ENCODE peak calls at places on chromosomes 3 and 15, in five cellular contexts. G is IMR-90, F is neuronal stem cell, I is mesendoderm, W is H9. S is an unnamed sample.
A peak's percentile ranks its signal among the peaks of the same experiment; 100 is the strongest.

GRCh38 chr15:62950455-62950854 is 92.1 kb upstream of the TPM1 start:
- DNase-seq in W (no peak), I (no peak), F (no peak), G (no peak), S (no peak)

GRCh38 chr3:129626744-129627349 is 20.4 kb upstream of the PLXND1 start:
- DNase-seq in G (peak; percentile 54), F (peak; percentile 76), I (peak; percentile 94), W (peak; percentile 96), S (peak; percentile 80)

GRCh38 chr15:90481023-90481422 is 48.7 kb upstream of the CRTC3 start:
- DNase-seq in F (no peak), G (no peak), W (no peak), I (no peak), S (peak; percentile 28)

GRCh38 chr3:51681453-51681852 is 10.4 kb downstream of the TEX264 start:
- DNase-seq in I (no peak), G (peak; percentile 8), F (no peak), W (no peak), S (no peak)

GRCh38 chr3:154280161-154280560 is 44.1 kb downstream of the DHX36 start:
- DNase-seq in W (no peak), I (no peak), F (no peak), G (no peak), S (no peak)

GRCh38 chr3:38165722-38166387 is 518 bp downstream of the OXSR1 start:
- DNase-seq in F (no peak), G (peak; percentile 46), W (no peak), I (peak; percentile 61), S (peak; percentile 73)

GRCh38 chr3:42101048-42101447 is 9.9 kb downstream of the TRAK1 start:
- DNase-seq in I (no peak), F (no peak), G (peak; percentile 79), W (no peak), S (peak; percentile 84)

GRCh38 chr3:67655364-67656121 is 1.1 kb upstream of the SUCLG2 start:
- DNase-seq in G (no peak), I (no peak), F (no peak), W (no peak), S (no peak)

GRCh38 chr15:45448066-45448510 is 69.7 kb upstream of the GATM start:
- DNase-seq in W (no peak), F (no peak), I (no peak), G (peak; percentile 38), S (peak; percentile 73)

GRCh38 chr15:28082891-28083688 is 16.0 kb downstream of the OCA2 start:
- DNase-seq in W (no peak), F (no peak), I (no peak), G (no peak), S (no peak)

GRCh38 chr3:155161630-155162292 is 81.6 kb downstream of the MME start:
- DNase-seq in G (no peak), I (no peak), F (no peak), W (no peak), S (no peak)

GRCh38 chr3:67472674-67473201 is 181.7 kb downstream of the SUCLG2 start:
- DNase-seq in W (no peak), I (no peak), F (no peak), G (no peak), S (no peak)

GRCh38 chr15:41825572-41826535 is 2.0 kb upstream of the JMJD7 start:
- DNase-seq in W (no peak), F (no peak), I (peak; percentile 52), G (no peak), S (no peak)

GRCh38 chr3:195187609-195188529 is 83.1 kb downstream of the XXYLT1 start:
- DNase-seq in F (no peak), I (peak; percentile 65), W (no peak), G (peak; percentile 76), S (peak; percentile 83)

GRCh38 chr3:58419782-58420512 is 13.7 kb downstream of the PDHB start:
- DNase-seq in W (no peak), I (no peak), G (peak; percentile 72), F (no peak), S (peak; percentile 65)

GRCh38 chr3:10757021-10757820 is 58.8 kb upstream of the SLC6A11 start:
- DNase-seq in G (peak; percentile 13), F (no peak), I (no peak), W (no peak), S (no peak)

GRCh38 chr3:51500632-51501131 is 867 bp upstream of the DCAF1 start:
- DNase-seq in F (no peak), I (no peak), W (no peak), G (no peak), S (no peak)

GRCh38 chr3:141368925-141369794 is 856 bp downstream of the ZBTB38 start:
- DNase-seq in G (peak; percentile 87), F (no peak), W (no peak), I (no peak), S (peak; percentile 85)

GRCh38 chr3:128009952-128010846 is 42.0 kb upstream of the SEC61A1 start:
- DNase-seq in G (peak; percentile 50), F (no peak), W (no peak), I (no peak), S (peak; percentile 30)

GRCh38 chr3:197428117-197428761 is 127.5 kb downstream of the BDH1 start:
- DNase-seq in I (no peak), G (peak; percentile 36), F (no peak), W (no peak), S (peak; percentile 89)

GRCh38 chr3:184171562-184171961 is 3.1 kb upstream of the AP2M1 start:
- DNase-seq in G (peak; percentile 56), I (peak; percentile 77), F (no peak), W (no peak), S (peak; percentile 14)

GRCh38 chr15:49212897-49213296 is 42.9 kb downstream of the GALK2 start:
- DNase-seq in I (no peak), G (no peak), W (no peak), F (no peak), S (no peak)

GRCh38 chr3:195037017-195037373 is 234.0 kb downstream of the XXYLT1 start:
- DNase-seq in F (no peak), G (no peak), W (no peak), I (no peak), S (no peak)

GRCh38 chr15:86082619-86083377 is 3.1 kb downstream of the AGBL1 start:
- DNase-seq in G (no peak), W (no peak), F (no peak), I (no peak), S (no peak)

GRCh38 chr3:157125101-157125500 is 34.8 kb downstream of the CCNL1 start:
- DNase-seq in G (no peak), W (no peak), F (no peak), I (no peak), S (no peak)

GRCh38 chr15:45268135-45268534 is 16.1 kb downstream of the SLC28A2 start:
- DNase-seq in F (no peak), G (no peak), W (peak; percentile 47), I (peak; percentile 57), S (no peak)

GRCh38 chr3:177725165-177725564 is 527.9 kb upstream of the TBL1XR1 start:
- DNase-seq in F (no peak), I (no peak), G (no peak), W (no peak), S (no peak)

GRCh38 chr3:188839187-188839695 is 332.5 kb upstream of the TPRG1 start:
- DNase-seq in W (no peak), G (no peak), I (no peak), F (no peak), S (peak; percentile 69)

GRCh38 chr15:100910556-100910955 is 8.6 kb upstream of the LRRK1 start:
- DNase-seq in F (no peak), W (no peak), I (no peak), G (no peak), S (no peak)

DNA sequence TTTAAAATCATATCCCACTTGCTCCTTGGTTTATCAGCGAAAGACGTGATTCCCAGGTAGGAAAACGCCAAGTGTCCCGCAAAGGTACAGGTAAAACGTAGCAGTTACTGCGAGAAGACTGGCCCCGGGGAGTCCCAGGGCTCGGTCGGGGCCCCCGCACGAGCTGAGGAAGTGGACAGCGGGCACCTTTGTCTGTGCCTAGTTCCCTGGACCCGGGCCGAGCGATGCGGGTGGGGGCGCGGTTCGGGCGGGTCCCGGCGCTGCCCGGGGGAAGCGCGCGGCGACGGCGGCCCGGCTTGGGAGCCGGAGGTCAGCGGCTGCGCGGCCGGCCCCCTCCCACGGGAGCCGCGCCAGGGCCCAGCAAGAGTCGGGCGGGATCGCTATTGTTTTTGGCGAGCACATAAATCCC is 857 bp upstream of the NEO1 start:
- DNase-seq in G (no peak), W (no peak), I (no peak), F (peak; percentile 18), S (no peak)
- H3K23ac ChIP-seq in G (peak overlapping the region; percentile 44), W (no peak overlapping the region), I (no peak overlapping the region), F (peak overlapping the region; percentile 98), S (no peak overlapping the region)

DNA sequence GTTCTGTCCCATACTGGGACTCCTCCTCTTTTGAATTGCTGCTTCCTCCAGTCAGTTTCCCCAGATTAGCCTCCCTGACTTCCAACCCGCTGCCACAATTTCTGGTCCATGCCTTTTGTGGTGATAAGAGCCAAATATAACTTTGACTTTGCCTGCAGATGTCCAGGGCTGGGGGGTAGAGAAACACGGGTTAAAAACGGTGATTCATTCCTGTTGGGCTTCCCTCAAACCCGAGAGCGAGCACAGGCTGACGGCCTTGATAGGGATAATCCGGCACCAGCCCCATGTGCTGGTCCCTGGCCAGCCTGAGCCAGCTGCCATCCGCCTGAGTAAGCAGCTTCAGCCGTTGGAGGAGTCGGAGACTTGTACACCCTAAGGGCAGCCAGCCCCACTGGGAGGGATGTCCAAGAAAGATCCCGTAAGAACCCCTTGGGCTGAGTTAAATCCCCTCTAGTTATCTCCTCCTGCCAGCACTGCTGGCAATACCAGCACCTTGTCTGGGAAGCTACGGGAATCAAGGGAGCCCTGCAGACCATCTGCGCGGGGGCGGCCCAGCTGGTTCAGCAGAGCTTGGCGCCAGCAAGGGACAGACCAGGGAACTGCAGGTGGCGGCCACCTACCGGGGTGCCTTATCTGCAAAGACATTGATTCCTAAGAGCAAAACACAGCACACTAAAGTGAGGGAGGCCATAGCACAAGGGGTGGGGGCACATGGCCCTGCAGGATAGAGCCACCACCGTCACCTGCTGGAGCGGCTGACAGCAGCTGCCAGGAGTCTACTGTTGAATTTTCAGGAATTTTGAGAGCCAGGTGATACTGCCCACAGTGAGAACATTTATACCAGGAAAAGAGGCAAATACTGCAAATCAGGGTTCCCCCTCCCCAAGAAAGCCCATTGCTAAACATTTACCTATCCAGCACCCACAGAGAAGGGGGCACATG is 18.1 kb downstream of the CSPG4 start:
- DNase-seq in I (peak; percentile 72), W (peak; percentile 74), G (peak; percentile 99), F (no peak), S (peak; percentile 96)
- H2BK15ac ChIP-seq in I (no peak overlapping the region), W (no peak overlapping the region), G (peak overlapping the region; percentile 94), F (peak overlapping the region; percentile 30), S (no peak overlapping the region)

DNA sequence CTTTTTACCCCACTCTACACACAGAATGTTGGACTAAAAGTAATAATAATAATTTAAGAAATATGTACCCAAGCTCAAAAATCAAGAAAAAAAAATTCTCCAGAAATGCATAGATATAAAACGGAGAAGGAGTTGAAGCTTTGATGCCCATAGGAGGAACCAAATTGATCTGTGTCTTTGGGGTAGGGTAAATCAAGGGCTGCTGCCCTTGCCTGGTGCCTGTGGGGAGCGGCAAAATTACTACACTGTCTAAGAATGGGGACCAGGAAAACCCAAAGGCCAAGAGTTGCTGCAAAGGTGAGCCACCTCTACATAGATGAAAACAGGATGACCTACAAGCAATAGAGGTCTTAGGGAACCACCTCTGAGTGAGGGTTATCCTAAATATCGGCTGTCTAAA is 56.0 kb upstream of the SPPL2A start:
- DNase-seq in G (no peak), F (no peak), W (no peak), I (no peak), S (no peak)
- H3K23ac ChIP-seq in G (no peak overlapping the region), F (no peak overlapping the region), W (no peak overlapping the region), I (no peak overlapping the region), S (no peak overlapping the region)

DNA sequence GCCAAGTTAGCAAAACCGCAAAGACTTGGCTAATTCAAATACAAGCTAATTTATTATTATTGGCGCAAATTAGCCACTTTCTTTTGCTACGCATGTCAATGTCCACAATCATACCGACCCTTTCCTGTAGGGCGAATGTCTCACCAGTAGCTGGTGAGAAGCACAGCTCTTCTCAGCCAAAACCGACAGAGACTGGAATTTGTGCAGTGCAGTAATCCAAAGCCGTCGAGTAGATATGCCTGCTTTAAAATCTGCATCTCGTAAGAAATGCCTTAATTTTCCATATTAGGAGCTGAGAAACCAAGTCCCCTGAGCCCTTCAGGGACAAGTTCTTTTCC is 614 bp upstream of the MINDY2 start:
- DNase-seq in F (no peak), W (no peak), I (no peak), G (peak; percentile 84), S (peak; percentile 86)
- H2BK15ac ChIP-seq in F (no peak overlapping the region), W (no peak overlapping the region), I (no peak overlapping the region), G (peak overlapping the region; percentile 83), S (no peak overlapping the region)

S was measured in mesenchymal stem cell.